ENCODE peak calls at places on chromosomes 5 and 9, in eight cellular contexts. L is Ammon's horn, T is PC-3, H is fibroblast of pulmonary artery, K is left colon, X is lung, J is left ventricle myocardium inferior, B is NCI-H446. E is an unnamed sample.

GRCh38 chr5:82100303-82101077 is 128.7 kb downstream of the ATG10 start:
- DNase-seq in L (peak), T (peak), H (no peak), K (no peak), X (no peak), J (no peak), B (no peak), E (no peak)

GRCh38 chr9:93064392-93065124 is 6.1 kb downstream of the SUSD3 start:
- DNase-seq in L (peak), T (no peak), H (no peak), K (peak), X (peak), J (peak), B (no peak), E (no peak)

GRCh38 chr5:133113331-133114061 is 61.7 kb downstream of the HSPA4 start:
- DNase-seq in L (no peak), T (no peak), H (peak), K (no peak), X (no peak), J (no peak), B (no peak), E (no peak)

GRCh38 chr5:83471405-83472212 is at the start of gene VCAN:
- DNase-seq in L (peak), T (peak), H (peak), K (peak), X (peak), J (peak), B (peak), E (no peak)

GRCh38 chr5:122182491-122182921 is 53.2 kb downstream of the ZNF474 start:
- DNase-seq in L (peak), T (peak), H (peak), K (peak), X (peak), J (peak), B (peak), E (no peak)

GRCh38 chr5:95731571-95732554 is 727 bp downstream of the RHOBTB3 start:
- DNase-seq in L (peak), T (peak), H (peak), K (peak), X (no peak), J (peak), B (no peak), E (no peak)

GRCh38 chr9:15178621-15179020 is 128.4 kb downstream of the TTC39B start:
- DNase-seq in L (no peak), T (no peak), H (no peak), K (no peak), X (no peak), J (no peak), B (peak), E (no peak)

GRCh38 chr9:21505425-21506179 is 23.5 kb upstream of the IFNE start:
- DNase-seq in L (no peak), T (no peak), H (no peak), K (no peak), X (no peak), J (no peak), B (no peak), E (no peak)

GRCh38 chr9:21770877-21771560 is 31.4 kb upstream of the MTAP start:
- DNase-seq in L (no peak), T (peak), H (peak), K (no peak), X (no peak), J (no peak), B (no peak), E (no peak)

GRCh38 chr5:30106596-30106995 is 1086.9 kb upstream of the CDH6 start:
- DNase-seq in L (no peak), T (no peak), H (no peak), K (no peak), X (no peak), J (no peak), B (no peak), E (no peak)

GRCh38 chr5:6633469-6634326 is 458 bp downstream of the SRD5A1 start:
- DNase-seq in L (no peak), T (peak), H (no peak), K (no peak), X (peak), J (no peak), B (peak), E (peak)

GRCh38 chr5:97658116-97658900 is 475.3 kb upstream of the RIOK2 start:
- DNase-seq in L (no peak), T (peak), H (no peak), K (no peak), X (no peak), J (no peak), B (peak), E (peak)

GRCh38 chr5:112878760-112879159 is 17.7 kb downstream of the SRP19 start:
- DNase-seq in L (no peak), T (peak), H (peak), K (no peak), X (no peak), J (no peak), B (no peak), E (no peak)

GRCh38 chr5:136638084-136638483 is 272.7 kb upstream of the TRPC7 start:
- DNase-seq in L (no peak), T (peak), H (no peak), K (no peak), X (no peak), J (no peak), B (no peak), E (peak)

GRCh38 chr5:15009420-15009819 is 137.8 kb upstream of the ANKH start:
- DNase-seq in L (no peak), T (peak), H (peak), K (no peak), X (no peak), J (no peak), B (peak), E (peak)

GRCh38 chr5:154690488-154690887 is 64.7 kb upstream of the LARP1 start:
- DNase-seq in L (no peak), T (no peak), H (no peak), K (no peak), X (no peak), J (no peak), B (no peak), E (no peak)

GRCh38 chr5:140251527-140251973 is 51.4 kb downstream of the PFDN1 start:
- DNase-seq in L (no peak), T (peak), H (peak), K (no peak), X (no peak), J (no peak), B (no peak), E (peak)

GRCh38 chr9:2289234-2289755 is 274.1 kb downstream of the SMARCA2 start:
- DNase-seq in L (peak), T (no peak), H (no peak), K (no peak), X (no peak), J (no peak), B (no peak), E (no peak)

GRCh38 chr5:42587056-42587723 is 164.0 kb downstream of the GHR start:
- DNase-seq in L (no peak), T (no peak), H (no peak), K (no peak), X (no peak), J (no peak), B (no peak), E (no peak)

GRCh38 chr9:95181226-95181818 is 136.2 kb downstream of the FANCC start:
- DNase-seq in L (no peak), T (peak), H (peak), K (no peak), X (no peak), J (no peak), B (peak), E (no peak)

GRCh38 chr5:96088676-96089075 is 127.0 kb upstream of the ELL2 start:
- DNase-seq in L (peak), T (no peak), H (no peak), K (no peak), X (no peak), J (no peak), B (no peak), E (no peak)

GRCh38 chr5:112735702-112736101 is 2.0 kb upstream of the APC start:
- DNase-seq in L (no peak), T (peak), H (peak), K (no peak), X (no peak), J (no peak), B (no peak), E (no peak)

GRCh38 chr9:134426436-134426835 is 100.2 kb downstream of the RXRA start:
- DNase-seq in L (no peak), T (no peak), H (no peak), K (no peak), X (no peak), J (no peak), B (no peak), E (no peak)

GRCh38 chr5:1521671-1522600 is 1.8 kb downstream of the LPCAT1 start:
- DNase-seq in L (peak), T (peak), H (peak), K (peak), X (peak), J (no peak), B (no peak), E (peak)

GRCh38 chr5:141960018-141960417 is 2.0 kb upstream of the PCDH12 start:
- DNase-seq in L (peak), T (no peak), H (no peak), K (peak), X (no peak), J (no peak), B (no peak), E (no peak)

GRCh38 chr5:168303398-168304020 is 12.1 kb downstream of the WWC1 start:
- DNase-seq in L (no peak), T (no peak), H (no peak), K (no peak), X (no peak), J (no peak), B (no peak), E (no peak)

GRCh38 chr9:134065720-134066419 is 2.0 kb downstream of the BRD3 start:
- DNase-seq in L (peak), T (peak), H (peak), K (peak), X (no peak), J (no peak), B (no peak), E (peak)

GRCh38 chr5:126394211-126394828 is 28.9 kb upstream of the GRAMD2B start:
- DNase-seq in L (no peak), T (peak), H (no peak), K (no peak), X (no peak), J (no peak), B (no peak), E (no peak)

GRCh38 chr5:176469293-176469692 is 21.1 kb downstream of the FAF2 start:
- DNase-seq in L (peak), T (no peak), H (no peak), K (no peak), X (no peak), J (no peak), B (no peak), E (no peak)

GRCh38 chr5:16051246-16051645 is 128.3 kb downstream of the MARCHF11 start:
- DNase-seq in L (no peak), T (no peak), H (no peak), K (no peak), X (no peak), J (no peak), B (no peak), E (no peak)

E was measured in HTR-8/SVneo.